ENCODE peak calls at places on chromosomes 6 and 20, in nine cellular contexts. One of them, this sample, is unnamed.

GRCh38 chr20:48739395-48740268 is 88.2 kb downstream of the PREX1 start:
- DNase-seq in ovary: no peak
- DNase-seq in GM23338: no peak
- DNase-seq in psoas muscle: no peak
- DNase-seq in Panc1: no peak
- DNase-seq in CD8-positive, alpha-beta memory T cell: no peak
- DNase-seq in neural progenitor cell: no peak
- DNase-seq in stomach: no peak
- DNase-seq in effector memory CD4-positive, alpha-beta T cell: no peak
- DNase-seq in this sample: no peak

GRCh38 chr20:15022921-15023320 is 685.5 kb upstream of the FLRT3 start:
- DNase-seq in ovary: no peak
- DNase-seq in GM23338: no peak
- DNase-seq in psoas muscle: no peak
- DNase-seq in Panc1: no peak
- DNase-seq in CD8-positive, alpha-beta memory T cell: no peak
- DNase-seq in neural progenitor cell: no peak
- DNase-seq in stomach: no peak
- DNase-seq in effector memory CD4-positive, alpha-beta T cell: no peak
- DNase-seq in this sample: no peak

GRCh38 chr6:136403166-136403980 is 113.7 kb upstream of the BCLAF1 start:
- DNase-seq in ovary: no peak
- DNase-seq in GM23338: no peak
- DNase-seq in psoas muscle: no peak
- DNase-seq in Panc1: peak; percentile 86
- DNase-seq in CD8-positive, alpha-beta memory T cell: no peak
- DNase-seq in neural progenitor cell: no peak
- DNase-seq in stomach: no peak
- DNase-seq in effector memory CD4-positive, alpha-beta T cell: no peak
- DNase-seq in this sample: peak; percentile 86

GRCh38 chr20:44084891-44085290 is 102.1 kb downstream of the JPH2 start:
- DNase-seq in ovary: no peak
- DNase-seq in GM23338: no peak
- DNase-seq in psoas muscle: no peak
- DNase-seq in Panc1: no peak
- DNase-seq in CD8-positive, alpha-beta memory T cell: no peak
- DNase-seq in neural progenitor cell: no peak
- DNase-seq in stomach: no peak
- DNase-seq in effector memory CD4-positive, alpha-beta T cell: no peak
- DNase-seq in this sample: no peak

GRCh38 chr6:79699606-79700005 is 68.5 kb downstream of the SH3BGRL2 start:
- DNase-seq in ovary: no peak
- DNase-seq in GM23338: no peak
- DNase-seq in psoas muscle: no peak
- DNase-seq in Panc1: no peak
- DNase-seq in CD8-positive, alpha-beta memory T cell: no peak
- DNase-seq in neural progenitor cell: no peak
- DNase-seq in stomach: no peak
- DNase-seq in effector memory CD4-positive, alpha-beta T cell: no peak
- DNase-seq in this sample: no peak

GRCh38 chr6:143286280-143286795 is 164.2 kb downstream of the ADAT2 start:
- DNase-seq in ovary: no peak
- DNase-seq in GM23338: no peak
- DNase-seq in psoas muscle: no peak
- DNase-seq in Panc1: no peak
- DNase-seq in CD8-positive, alpha-beta memory T cell: no peak
- DNase-seq in neural progenitor cell: no peak
- DNase-seq in stomach: no peak
- DNase-seq in effector memory CD4-positive, alpha-beta T cell: no peak
- DNase-seq in this sample: no peak

GRCh38 chr20:36578642-36579041 is 5.2 kb downstream of the TGIF2 start:
- DNase-seq in ovary: no peak
- DNase-seq in GM23338: no peak
- DNase-seq in psoas muscle: no peak
- DNase-seq in Panc1: no peak
- DNase-seq in CD8-positive, alpha-beta memory T cell: no peak
- DNase-seq in neural progenitor cell: no peak
- DNase-seq in stomach: no peak
- DNase-seq in effector memory CD4-positive, alpha-beta T cell: no peak
- DNase-seq in this sample: no peak

GRCh38 chr6:137391061-137391814 is 103.0 kb downstream of the OLIG3 start:
- DNase-seq in ovary: no peak
- DNase-seq in GM23338: no peak
- DNase-seq in psoas muscle: no peak
- DNase-seq in Panc1: no peak
- DNase-seq in CD8-positive, alpha-beta memory T cell: no peak
- DNase-seq in neural progenitor cell: no peak
- DNase-seq in stomach: no peak
- DNase-seq in effector memory CD4-positive, alpha-beta T cell: no peak
- DNase-seq in this sample: no peak

GRCh38 chr6:10084276-10084993 is 330.4 kb downstream of the TFAP2A start:
- DNase-seq in ovary: no peak
- DNase-seq in GM23338: no peak
- DNase-seq in psoas muscle: no peak
- DNase-seq in Panc1: no peak
- DNase-seq in CD8-positive, alpha-beta memory T cell: no peak
- DNase-seq in neural progenitor cell: no peak
- DNase-seq in stomach: no peak
- DNase-seq in effector memory CD4-positive, alpha-beta T cell: no peak
- DNase-seq in this sample: no peak

GRCh38 chr6:125222531-125223455 is 69.2 kb downstream of the TPD52L1 start:
- DNase-seq in ovary: no peak
- DNase-seq in GM23338: no peak
- DNase-seq in psoas muscle: no peak
- DNase-seq in Panc1: no peak
- DNase-seq in CD8-positive, alpha-beta memory T cell: no peak
- DNase-seq in neural progenitor cell: no peak
- DNase-seq in stomach: no peak
- DNase-seq in effector memory CD4-positive, alpha-beta T cell: no peak
- DNase-seq in this sample: peak; percentile 25

GRCh38 chr20:38840053-38840893 is 34.8 kb downstream of the PPP1R16B start:
- DNase-seq in ovary: no peak
- DNase-seq in GM23338: no peak
- DNase-seq in psoas muscle: no peak
- DNase-seq in Panc1: no peak
- DNase-seq in CD8-positive, alpha-beta memory T cell: peak; percentile 49
- DNase-seq in neural progenitor cell: no peak
- DNase-seq in stomach: no peak
- DNase-seq in effector memory CD4-positive, alpha-beta T cell: peak; percentile 21
- DNase-seq in this sample: peak; percentile 31

GRCh38 chr20:37881601-37882343 is 21.2 kb upstream of the VSTM2L start:
- DNase-seq in ovary: no peak
- DNase-seq in GM23338: no peak
- DNase-seq in psoas muscle: no peak
- DNase-seq in Panc1: no peak
- DNase-seq in CD8-positive, alpha-beta memory T cell: no peak
- DNase-seq in neural progenitor cell: no peak
- DNase-seq in stomach: no peak
- DNase-seq in effector memory CD4-positive, alpha-beta T cell: no peak
- DNase-seq in this sample: no peak

GRCh38 chr6:13807691-13808090 is 6.7 kb downstream of the MCUR1 start:
- DNase-seq in ovary: no peak
- DNase-seq in GM23338: no peak
- DNase-seq in psoas muscle: no peak
- DNase-seq in Panc1: no peak
- DNase-seq in CD8-positive, alpha-beta memory T cell: no peak
- DNase-seq in neural progenitor cell: no peak
- DNase-seq in stomach: no peak
- DNase-seq in effector memory CD4-positive, alpha-beta T cell: no peak
- DNase-seq in this sample: no peak

DNA sequence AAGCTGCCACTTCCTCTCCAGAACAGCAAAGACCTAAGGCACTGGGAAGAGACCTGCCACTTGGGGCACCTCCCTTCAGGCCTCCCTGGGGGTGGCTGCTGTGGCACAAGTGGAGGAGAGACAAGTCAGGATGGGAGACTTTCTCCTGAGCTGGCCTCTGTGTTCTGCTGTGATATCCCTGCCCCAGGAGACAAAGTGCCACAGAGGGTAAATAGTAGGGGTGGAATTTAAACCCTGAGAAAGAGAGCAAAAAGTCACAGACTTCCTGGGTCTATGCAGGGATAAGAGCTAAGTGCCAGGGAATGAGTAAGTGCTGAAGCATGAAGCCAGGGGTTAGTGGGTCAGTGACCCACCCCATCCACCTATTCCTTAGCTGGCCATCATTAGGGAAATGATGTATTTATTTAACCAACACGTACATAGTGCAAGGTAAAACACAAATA is 84.2 kb downstream of the MRPL14 start:
- DNase-seq in ovary: no peak
- DNase-seq in GM23338: no peak
- DNase-seq in psoas muscle: no peak
- DNase-seq in Panc1: peak; percentile 71
- DNase-seq in CD8-positive, alpha-beta memory T cell: no peak
- DNase-seq in neural progenitor cell: no peak
- DNase-seq in stomach: no peak
- DNase-seq in effector memory CD4-positive, alpha-beta T cell: no peak
- DNase-seq in this sample: no peak
- H3K4me1 ChIP-seq in ovary: no peaks in the 10 kb centered on the region
- H3K4me1 ChIP-seq in GM23338: peaks cover 19% of the 10 kb centered on the region
- H3K4me1 ChIP-seq in psoas muscle: peaks cover 15% of the 10 kb centered on the region
- H3K4me1 ChIP-seq in Panc1: peaks cover 21% of the 10 kb centered on the region
- H3K4me1 ChIP-seq in CD8-positive, alpha-beta memory T cell: no peaks in the 10 kb centered on the region
- H3K4me1 ChIP-seq in neural progenitor cell: peaks cover 45% of the 10 kb centered on the region
- H3K4me1 ChIP-seq in stomach: peaks cover 16% of the 10 kb centered on the region
- H3K4me1 ChIP-seq in effector memory CD4-positive, alpha-beta T cell: no peaks in the 10 kb centered on the region
- H3K4me1 ChIP-seq in this sample: peaks cover 25% of the 10 kb centered on the region

DNA sequence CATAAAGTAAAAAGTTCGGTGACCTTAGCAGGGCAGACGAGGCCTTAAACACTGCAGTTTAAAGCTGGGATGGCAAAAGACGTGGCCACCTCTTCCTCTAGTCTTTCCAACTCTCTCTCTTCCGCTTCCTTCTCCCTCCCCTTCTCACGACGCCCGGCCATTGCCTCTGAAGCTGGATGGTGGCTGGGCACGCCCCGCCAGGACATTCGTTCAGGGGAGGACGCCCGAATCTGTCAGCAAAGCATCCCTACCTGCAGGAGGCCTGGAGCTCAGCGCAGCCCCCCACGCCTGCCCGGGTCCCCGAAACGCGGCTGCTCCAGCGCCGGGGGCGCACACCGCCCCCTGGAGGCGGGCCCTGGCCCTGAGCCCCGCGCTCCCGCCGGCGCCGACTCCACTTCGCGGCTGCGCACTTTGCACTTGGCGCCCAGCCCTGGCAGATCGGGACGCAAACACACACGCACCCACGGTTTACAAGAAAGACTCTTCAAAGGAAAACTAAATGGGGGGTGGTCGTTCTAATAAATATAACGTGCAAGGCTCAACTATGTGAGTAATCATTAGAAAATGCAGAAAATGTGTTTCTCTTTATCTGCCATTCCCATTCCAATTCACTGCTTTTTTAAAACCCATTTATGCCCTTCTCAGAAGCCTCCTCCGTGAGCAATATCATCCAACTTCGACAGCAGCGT is 54.7 kb upstream of the FOXC1 start:
- DNase-seq in ovary: peak; percentile 89
- DNase-seq in GM23338: peak; percentile 65
- DNase-seq in psoas muscle: peak; percentile 90
- DNase-seq in Panc1: no peak
- DNase-seq in CD8-positive, alpha-beta memory T cell: peak; percentile 35
- DNase-seq in neural progenitor cell: peak; percentile 78
- DNase-seq in stomach: peak; percentile 63
- DNase-seq in effector memory CD4-positive, alpha-beta T cell: peak; percentile 11
- DNase-seq in this sample: peak; percentile 76
- H3K4me3 ChIP-seq in ovary: peak overlapping the region; percentile 44
- H3K4me3 ChIP-seq in GM23338: peak overlapping the region; percentile 36
- H3K4me3 ChIP-seq in psoas muscle: peak overlapping the region; percentile 82
- H3K4me3 ChIP-seq in Panc1: peak overlapping the region; percentile 33
- H3K4me3 ChIP-seq in CD8-positive, alpha-beta memory T cell: peak overlapping the region; percentile 63
- H3K4me3 ChIP-seq in neural progenitor cell: peak overlapping the region; percentile 45
- H3K4me3 ChIP-seq in stomach: peak overlapping the region; percentile 53
- H3K4me3 ChIP-seq in effector memory CD4-positive, alpha-beta T cell: peak overlapping the region; percentile 55
- H3K4me3 ChIP-seq in this sample: peak overlapping the region; percentile 15

GRCh38 chr20:20364747-20365558 is 3.0 kb upstream of the INSM1 start:
- DNase-seq in ovary: no peak
- DNase-seq in GM23338: peak; percentile 44
- DNase-seq in psoas muscle: no peak
- DNase-seq in Panc1: no peak
- DNase-seq in CD8-positive, alpha-beta memory T cell: no peak
- DNase-seq in neural progenitor cell: peak; percentile 32
- DNase-seq in stomach: no peak
- DNase-seq in effector memory CD4-positive, alpha-beta T cell: no peak
- DNase-seq in this sample: no peak

GRCh38 chr20:20367681-20368413 is at the start of gene INSM1:
- DNase-seq in ovary: no peak
- DNase-seq in GM23338: peak; percentile 75
- DNase-seq in psoas muscle: no peak
- DNase-seq in Panc1: no peak
- DNase-seq in CD8-positive, alpha-beta memory T cell: no peak
- DNase-seq in neural progenitor cell: peak; percentile 90
- DNase-seq in stomach: no peak
- DNase-seq in effector memory CD4-positive, alpha-beta T cell: no peak
- DNase-seq in this sample: no peak

GRCh38 chr20:20365593-20365992 is 2.3 kb upstream of the INSM1 start:
- DNase-seq in ovary: no peak
- DNase-seq in GM23338: peak; percentile 22
- DNase-seq in psoas muscle: no peak
- DNase-seq in Panc1: no peak
- DNase-seq in CD8-positive, alpha-beta memory T cell: no peak
- DNase-seq in neural progenitor cell: no peak
- DNase-seq in stomach: no peak
- DNase-seq in effector memory CD4-positive, alpha-beta T cell: no peak
- DNase-seq in this sample: no peak

GRCh38 chr20:20366896-20367680 is 816 bp upstream of the INSM1 start:
- DNase-seq in ovary: no peak
- DNase-seq in GM23338: peak; percentile 75
- DNase-seq in psoas muscle: no peak
- DNase-seq in Panc1: no peak
- DNase-seq in CD8-positive, alpha-beta memory T cell: no peak
- DNase-seq in neural progenitor cell: peak; percentile 73
- DNase-seq in stomach: no peak
- DNase-seq in effector memory CD4-positive, alpha-beta T cell: no peak
- DNase-seq in this sample: no peak

DNA sequence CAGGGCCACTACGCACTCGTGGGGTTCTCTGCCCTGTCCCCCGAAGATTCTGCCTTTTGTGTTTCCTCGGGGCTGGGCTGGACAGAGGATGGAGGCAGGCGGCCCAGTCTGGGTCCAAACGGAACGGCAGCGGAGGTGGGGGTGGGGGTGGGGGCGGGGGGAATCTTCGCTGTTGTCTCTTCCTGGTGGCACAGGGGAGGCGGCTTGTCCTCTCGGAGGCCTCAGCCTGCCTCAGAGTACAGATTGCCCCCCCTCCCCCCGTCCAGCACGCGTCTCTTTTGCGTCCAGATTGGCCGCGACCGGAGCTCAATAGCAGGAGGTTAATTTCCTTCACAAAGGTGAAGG is 1.4 kb upstream of the INSM1 start:
- DNase-seq in ovary: no peak
- DNase-seq in GM23338: peak; percentile 4
- DNase-seq in psoas muscle: no peak
- DNase-seq in Panc1: no peak
- DNase-seq in CD8-positive, alpha-beta memory T cell: no peak
- DNase-seq in neural progenitor cell: no peak
- DNase-seq in stomach: no peak
- DNase-seq in effector memory CD4-positive, alpha-beta T cell: no peak
- DNase-seq in this sample: no peak
- H3K27me3 ChIP-seq in ovary: peaks cover 5% of the 10 kb centered on the region
- H3K27me3 ChIP-seq in GM23338: peaks cover 90% of the 10 kb centered on the region
- H3K27me3 ChIP-seq in psoas muscle: peaks cover 41% of the 10 kb centered on the region
- H3K27me3 ChIP-seq in Panc1: peaks cover 39% of the 10 kb centered on the region
- H3K27me3 ChIP-seq in CD8-positive, alpha-beta memory T cell: peaks cover 9% of the 10 kb centered on the region
- H3K27me3 ChIP-seq in neural progenitor cell: peaks cover 100% of the 10 kb centered on the region
- H3K27me3 ChIP-seq in stomach: peaks cover 100% of the 10 kb centered on the region
- H3K27me3 ChIP-seq in effector memory CD4-positive, alpha-beta T cell: peaks cover 14% of the 10 kb centered on the region
- H3K27me3 ChIP-seq in this sample: peaks cover 100% of the 10 kb centered on the region

GRCh38 chr20:24952376-24953203 is 3.5 kb downstream of the CST7 start:
- DNase-seq in ovary: no peak
- DNase-seq in GM23338: no peak
- DNase-seq in psoas muscle: no peak
- DNase-seq in Panc1: no peak
- DNase-seq in CD8-positive, alpha-beta memory T cell: no peak
- DNase-seq in neural progenitor cell: no peak
- DNase-seq in stomach: peak; percentile 26
- DNase-seq in effector memory CD4-positive, alpha-beta T cell: no peak
- DNase-seq in this sample: no peak
- H3K4me1 ChIP-seq in ovary: no peaks in the 10 kb centered on the region
- H3K4me1 ChIP-seq in GM23338: no peaks in the 10 kb centered on the region
- H3K4me1 ChIP-seq in psoas muscle: no peaks in the 10 kb centered on the region
- H3K4me1 ChIP-seq in Panc1: peaks cover 3% of the 10 kb centered on the region
- H3K4me1 ChIP-seq in CD8-positive, alpha-beta memory T cell: peaks cover 51% of the 10 kb centered on the region
- H3K4me1 ChIP-seq in neural progenitor cell: no peaks in the 10 kb centered on the region
- H3K4me1 ChIP-seq in stomach: no peaks in the 10 kb centered on the region
- H3K4me1 ChIP-seq in effector memory CD4-positive, alpha-beta T cell: peaks cover 21% of the 10 kb centered on the region
- H3K4me1 ChIP-seq in this sample: no peaks in the 10 kb centered on the region

This sample was measured in cardiac muscle cell.